ENCODE peak calls at places on chromosomes 11 and 22, in six cellular contexts. L, U, B, R, D and P are unnamed samples.

GRCh38 chr11:34235591-34236071 is 122.2 kb downstream of the ABTB2 start:
- DNase-seq in L (no peak), U (no peak), B (peak), R (no peak), D (no peak), P (no peak)

GRCh38 chr22:37467556-37467955 is 18.6 kb downstream of the MFNG start:
- DNase-seq in L (no peak), U (peak), B (peak), R (no peak), D (no peak), P (no peak)

GRCh38 chr11:19430346-19431058 is 189.8 kb upstream of the E2F8 start:
- DNase-seq in L (peak), U (no peak), B (no peak), R (no peak), D (no peak), P (no peak)

GRCh38 chr22:40721266-40721665 is 42.0 kb downstream of the MCHR1 start:
- DNase-seq in L (peak), U (no peak), B (peak), R (no peak), D (no peak), P (no peak)

GRCh38 chr11:125338886-125339811 is 156.9 kb downstream of the FEZ1 start:
- DNase-seq in L (no peak), U (no peak), B (no peak), R (no peak), D (no peak), P (no peak)

GRCh38 chr11:78822931-78823423 is 248.3 kb upstream of the NARS2 start:
- DNase-seq in L (no peak), U (no peak), B (peak), R (peak), D (no peak), P (no peak)

GRCh38 chr11:5694642-5695041 is 5.1 kb downstream of the TRIM22 start:
- DNase-seq in L (no peak), U (no peak), B (no peak), R (no peak), D (no peak), P (no peak)

GRCh38 chr11:100563541-100564280 is 123.4 kb upstream of the ARHGAP42 start:
- DNase-seq in L (no peak), U (no peak), B (no peak), R (no peak), D (no peak), P (no peak)

GRCh38 chr11:74341926-74342325 is 30.5 kb upstream of the P4HA3 start:
- DNase-seq in L (no peak), U (no peak), B (no peak), R (no peak), D (no peak), P (no peak)

GRCh38 chr11:113504586-113504985 is 29.4 kb upstream of the DRD2 start:
- DNase-seq in L (no peak), U (no peak), B (no peak), R (no peak), D (no peak), P (no peak)

GRCh38 chr11:85088286-85088685 is 538.9 kb downstream of the DLG2 start:
- DNase-seq in L (no peak), U (peak), B (no peak), R (no peak), D (no peak), P (no peak)

GRCh38 chr22:44956835-44957234 is 53.0 kb downstream of the PHF21B start:
- DNase-seq in L (no peak), U (no peak), B (peak), R (no peak), D (no peak), P (no peak)

GRCh38 chr11:106233191-106233590 is 155.7 kb downstream of the AASDHPPT start:
- DNase-seq in L (no peak), U (no peak), B (no peak), R (no peak), D (no peak), P (no peak)

GRCh38 chr11:69745201-69745600 is 29.9 kb downstream of the FGF4 start:
- DNase-seq in L (no peak), U (no peak), B (peak), R (no peak), D (no peak), P (no peak)

GRCh38 chr11:119832132-119832531 is 103.1 kb upstream of the NECTIN1 start:
- DNase-seq in L (no peak), U (no peak), B (no peak), R (no peak), D (peak), P (no peak)

GRCh38 chr11:128595221-128595620 is 7.9 kb upstream of the ETS1 start:
- DNase-seq in L (no peak), U (no peak), B (no peak), R (no peak), D (no peak), P (no peak)

DNA sequence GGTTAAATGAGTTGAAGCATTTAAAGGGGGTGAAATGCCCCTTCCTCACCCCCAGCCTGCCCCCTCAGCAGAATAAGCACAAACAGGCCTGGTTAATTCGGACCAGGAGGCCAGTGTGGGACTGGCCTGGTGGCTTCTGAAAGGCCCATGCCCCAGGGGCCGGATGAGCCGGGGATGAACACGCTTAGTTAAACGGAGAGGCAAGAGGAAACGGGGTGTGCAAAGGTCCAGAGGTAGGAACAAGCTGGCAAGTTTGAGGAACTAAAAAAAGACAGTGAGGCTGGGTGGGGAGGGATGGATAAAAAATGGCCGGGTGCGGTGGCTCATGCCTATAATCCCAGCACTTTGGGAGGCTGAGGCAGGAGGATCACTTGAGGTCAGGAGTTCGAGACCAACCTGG is 11.5 kb downstream of the SCUBE1 start:
- DNase-seq in L (no peak), U (no peak), B (no peak), R (no peak), D (no peak), P (no peak)
- H3K4me3 ChIP-seq in L (no peak), U (no peak), B (no peak), R (no peak), D (no peak), P (no peak)

GRCh38 chr22:19431641-19432091 is at the start of gene HIRA:
- DNase-seq in L (peak), U (peak), B (peak), R (peak), D (peak), P (peak)

GRCh38 chr22:19429950-19430889 is 1.3 kb downstream of the HIRA start:
- DNase-seq in L (peak), U (peak), B (peak), R (peak), D (peak), P (peak)

GRCh38 chr22:19432092-19432844 is at the start of gene MRPL40:
- DNase-seq in L (peak), U (peak), B (peak), R (peak), D (peak), P (peak)

GRCh38 chr22:19434829-19435580 is 2.7 kb downstream of the MRPL40 start:
- DNase-seq in L (no peak), U (no peak), B (no peak), R (no peak), D (no peak), P (no peak)

GRCh38 chr22:19430890-19431541 is 517 bp downstream of the HIRA start:
- DNase-seq in L (peak), U (peak), B (peak), R (peak), D (peak), P (peak)
- H3K27ac ChIP-seq in L (peak), U (peak), B (peak), R (peak), D (peak), P (peak)

DNA sequence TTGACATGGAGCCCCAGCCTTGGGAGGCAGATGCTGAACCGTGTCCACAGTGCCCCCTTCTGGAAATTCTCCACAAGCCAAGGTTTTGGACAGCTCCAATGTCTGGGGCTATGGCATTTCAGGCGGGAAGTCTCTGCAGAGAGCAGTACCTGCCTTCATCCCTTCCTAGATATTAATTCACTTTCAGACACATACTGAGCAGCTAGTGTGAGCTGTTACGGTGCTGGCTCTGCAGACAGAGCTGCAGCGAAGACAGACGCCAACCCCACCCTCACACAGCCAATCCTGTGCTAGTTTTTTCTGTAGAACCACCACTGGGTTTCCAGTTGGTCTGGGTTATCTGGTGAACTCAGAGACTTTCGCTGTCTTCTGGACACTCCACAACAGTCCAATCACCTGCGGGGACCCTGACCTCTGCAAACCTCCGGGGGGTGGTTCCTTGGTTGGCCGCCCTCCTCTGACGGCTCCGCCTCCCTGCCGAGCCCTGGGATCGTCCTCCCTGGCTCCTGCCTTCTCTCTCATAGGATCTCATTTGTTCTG is 9.1 kb downstream of the LMF2 start:
- DNase-seq in L (peak), U (peak), B (peak), R (no peak), D (peak), P (peak)
- TF ChIP-seq CTCF in L (peak), U (peak), B (peak), R (peak), D (peak), P (peak)

DNA sequence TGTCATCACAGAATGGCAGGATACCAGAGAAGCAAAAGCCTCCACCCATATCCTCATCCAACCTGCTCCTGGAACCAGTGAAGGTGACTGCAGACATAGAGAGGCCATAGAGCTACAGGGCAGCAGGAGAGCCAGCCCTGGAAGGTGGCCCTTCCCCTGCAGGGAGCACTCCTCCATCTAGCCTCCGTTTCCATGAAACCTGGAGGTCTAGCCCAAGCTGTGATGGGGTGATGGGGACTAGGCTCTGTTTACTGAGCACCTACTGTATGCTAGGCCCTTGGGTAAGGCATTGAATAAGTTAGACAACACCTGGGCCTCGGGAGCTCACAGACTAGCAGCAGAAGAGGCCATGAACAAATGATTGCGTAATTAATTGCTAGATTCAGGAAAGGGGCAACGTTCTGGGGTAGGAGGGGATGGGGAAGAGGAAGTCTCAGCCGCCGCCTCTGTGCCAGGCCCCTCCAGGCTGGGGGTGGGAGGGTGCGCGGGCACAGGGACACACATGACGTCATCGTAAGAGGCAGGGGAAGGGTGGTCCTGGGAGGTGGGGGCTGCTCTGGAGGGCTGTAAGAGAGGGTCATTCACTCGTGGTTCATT is 784 bp upstream of the SYNGR1 start:
- DNase-seq in L (no peak), U (peak), B (no peak), R (peak), D (no peak), P (peak)
- H3K4me3 ChIP-seq in L (peak), U (peak), B (peak), R (peak), D (peak), P (peak)

GRCh38 chr11:72782081-72782920 is 11.5 kb downstream of the STARD10 start:
- DNase-seq in L (peak), U (peak), B (peak), R (no peak), D (peak), P (peak)
- H3K27ac ChIP-seq in L (peak), U (no peak), B (no peak), R (no peak), D (peak), P (peak)

DNA sequence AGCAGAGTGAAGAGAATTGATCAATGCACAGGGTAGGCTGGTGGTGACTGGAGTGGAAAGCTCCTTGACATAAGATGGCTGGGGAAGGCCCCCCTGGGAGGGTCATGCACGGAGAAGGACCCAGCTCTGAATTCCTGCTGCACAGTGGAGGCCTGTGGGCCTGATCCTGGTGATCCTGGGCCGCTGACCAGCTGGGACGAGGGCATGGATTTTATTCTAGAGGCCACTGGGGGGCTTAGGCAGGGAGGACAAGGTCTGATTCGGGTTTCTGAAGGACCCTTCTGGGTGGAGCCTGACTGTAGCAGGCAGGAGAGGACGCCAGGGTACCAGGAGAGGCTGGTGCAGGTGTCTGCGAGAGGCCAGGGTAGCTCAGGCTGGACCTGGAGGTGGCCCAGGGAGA is 31.3 kb downstream of the MPPED1 start:
- DNase-seq in L (no peak), U (no peak), B (peak), R (no peak), D (no peak), P (peak)
- TF ChIP-seq CTCF in L (no peak), U (no peak), B (peak), R (no peak), D (no peak), P (no peak)

GRCh38 chr11:132365650-132366049 is 995.2 kb downstream of the NTM start:
- DNase-seq in L (no peak), U (no peak), B (no peak), R (no peak), D (no peak), P (no peak)

GRCh38 chr11:132358573-132358953 is 988.1 kb downstream of the NTM start:
- DNase-seq in L (no peak), U (no peak), B (no peak), R (no peak), D (no peak), P (no peak)

GRCh38 chr11:132357811-132358572 is 987.6 kb downstream of the NTM start:
- DNase-seq in L (no peak), U (no peak), B (no peak), R (no peak), D (no peak), P (no peak)

DNA sequence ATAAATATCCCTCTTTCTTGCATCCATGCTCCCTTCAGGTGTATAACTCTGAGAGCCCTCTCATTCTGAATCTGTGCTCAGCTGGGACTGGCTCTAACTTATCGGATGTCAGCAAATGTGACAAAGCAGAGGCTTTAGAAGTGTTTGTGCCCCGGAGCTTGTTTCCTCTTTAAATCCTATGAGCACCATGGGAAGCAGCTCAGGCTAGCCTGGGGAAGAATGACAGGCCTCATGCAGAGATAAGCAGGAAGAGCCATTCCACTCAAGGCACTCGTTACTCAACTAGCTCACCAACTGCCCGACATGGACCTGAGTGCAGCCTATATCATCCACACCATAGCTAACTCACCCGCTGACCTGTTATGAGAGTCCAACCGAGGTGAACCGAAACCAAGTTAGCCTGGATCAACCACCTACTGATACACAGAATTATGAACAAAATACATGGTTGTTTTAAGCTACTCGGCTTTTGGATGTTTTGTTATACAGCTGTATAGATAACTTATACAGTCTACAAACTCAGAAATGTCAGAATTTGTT is 990.7 kb downstream of the NTM start:
- DNase-seq in L (no peak), U (no peak), B (peak), R (no peak), D (no peak), P (no peak)
- H3K4me3 ChIP-seq in L (no peak), U (no peak), B (no peak), R (no peak), D (no peak), P (no peak)

GRCh38 chr11:96234866-96235441 is 108.0 kb downstream of the MAML2 start:
- DNase-seq in L (no peak), U (peak), B (no peak), R (no peak), D (no peak), P (no peak)
- H3K27ac ChIP-seq in L (no peak), U (peak), B (no peak), R (no peak), D (no peak), P (no peak)

DNA sequence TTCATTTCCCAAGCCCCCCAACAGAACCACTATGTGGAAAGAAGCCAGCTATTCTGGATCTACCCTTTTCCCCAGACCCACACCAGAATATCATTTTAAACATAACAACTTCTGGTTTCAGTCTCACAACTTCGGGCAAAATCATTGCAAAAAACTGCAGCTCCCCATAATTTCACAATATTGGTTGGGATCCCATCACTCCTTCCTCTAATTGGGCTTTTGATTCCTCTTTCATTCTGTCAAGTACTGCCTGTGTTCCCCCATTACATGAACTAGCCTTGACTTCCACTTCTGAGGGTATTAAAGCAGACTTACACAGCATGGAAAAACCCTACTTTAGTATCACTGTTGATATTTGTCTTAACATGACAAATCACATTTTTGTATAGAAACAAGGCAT is 4.1 kb upstream of the APOL3 start:
- DNase-seq in L (no peak), U (no peak), B (no peak), R (no peak), D (no peak), P (no peak)
- TF ChIP-seq CTCF in L (no peak), U (no peak), B (no peak), R (no peak), D (no peak), P (no peak)